ENCODE peak calls at places on chromosomes 13 and 19, in nine cellular contexts. P is AG10803; N is cardiac fibroblast; V is stimulated activated CD8-positive, alpha-beta memory T cell treated with anti-CD3 and anti-CD28 coated beads, Interleukin-4, amount 100 ng/mL, for 4 hours; W is DND-41; I is NCI-H2081; K is choroid plexus epithelial cell; A is left ventricle myocardium inferior; G is HT1080. J is an unnamed sample.

GRCh38 chr19:28535352-28535775 is 677.6 kb downstream of the UQCRFS1 start:
- DNase-seq in I (no peak), A (no peak), K (no peak), W (no peak), G (no peak), V (no peak), P (no peak), N (no peak), J (no peak)

GRCh38 chr19:10006335-10006708 is 4.0 kb downstream of the COL5A3 start:
- DNase-seq in I (no peak), A (peak), V (no peak), K (peak), N (peak), G (no peak), P (peak), W (peak), J (no peak)

GRCh38 chr13:73275163-73275562 is 216.4 kb downstream of the KLF5 start:
- DNase-seq in I (no peak), N (no peak), A (no peak), W (peak), K (no peak), G (no peak), V (no peak), P (no peak), J (no peak)

GRCh38 chr13:99916366-99917103 is 55.0 kb downstream of the ZIC5 start:
- DNase-seq in K (peak), A (no peak), W (peak), I (peak), G (peak), P (peak), N (peak), V (no peak), J (peak)

GRCh38 chr19:28523619-28524018 is 689.3 kb downstream of the UQCRFS1 start:
- DNase-seq in W (no peak), G (no peak), P (no peak), V (no peak), I (no peak), K (no peak), A (no peak), N (no peak), J (no peak)

GRCh38 chr13:100657881-100658315 is 16.7 kb downstream of the TMTC4 start:
- DNase-seq in K (no peak), G (no peak), P (no peak), V (no peak), A (no peak), I (no peak), W (no peak), N (no peak), J (no peak)

GRCh38 chr19:33819875-33820781 is 23.5 kb downstream of the KCTD15 start:
- DNase-seq in W (peak), A (peak), V (no peak), K (peak), I (no peak), P (peak), N (peak), G (peak), J (peak)

GRCh38 chr19:19106061-19106551 is 32.2 kb downstream of the TMEM161A start:
- DNase-seq in G (no peak), V (no peak), I (no peak), K (peak), W (no peak), N (peak), A (no peak), P (no peak), J (no peak)

GRCh38 chr13:82477436-82477835 is 1404.8 kb downstream of the SLITRK1 start:
- DNase-seq in P (no peak), G (no peak), A (no peak), I (no peak), K (peak), V (no peak), W (no peak), N (no peak), J (no peak)

GRCh38 chr13:97220151-97220900 is 1.8 kb upstream of the MBNL2 start:
- DNase-seq in A (no peak), V (no peak), W (no peak), G (no peak), P (no peak), K (no peak), N (no peak), I (no peak), J (no peak)

GRCh38 chr19:10288662-10289166 is 1.0 kb upstream of the ICAM5 start:
- DNase-seq in I (peak), G (no peak), K (peak), V (no peak), A (no peak), N (no peak), W (no peak), P (no peak), J (peak)

GRCh38 chr13:103255587-103256301 is 189.5 kb upstream of the SLC10A2 start:
- DNase-seq in V (no peak), P (no peak), I (peak), W (no peak), G (no peak), N (no peak), K (no peak), A (no peak), J (no peak)

GRCh38 chr19:15448778-15449619 is 757 bp downstream of the WIZ start:
- DNase-seq in W (peak), A (no peak), G (peak), P (no peak), K (no peak), N (peak), V (no peak), I (no peak), J (no peak)

GRCh38 chr13:59463023-59463422 is 700.7 kb downstream of the DIAPH3 start:
- DNase-seq in N (no peak), V (no peak), A (no peak), W (no peak), I (no peak), G (no peak), K (no peak), P (no peak), J (no peak)

GRCh38 chr19:31347828-31348314 is 1.4 kb downstream of the TSHZ3 start:
- DNase-seq in P (peak), A (no peak), I (no peak), G (no peak), K (peak), N (peak), V (no peak), W (no peak), J (no peak)

GRCh38 chr19:10327793-10328192 is 5.5 kb downstream of the RAVER1 start:
- DNase-seq in I (no peak), W (no peak), N (no peak), P (no peak), G (no peak), V (no peak), K (no peak), A (no peak), J (no peak)

GRCh38 chr19:11949201-11949600 is 15.6 kb upstream of the ZNF763 start:
- DNase-seq in G (no peak), P (no peak), N (no peak), W (no peak), K (peak), V (no peak), A (no peak), I (no peak), J (no peak)

GRCh38 chr13:99967884-99968520 is 3.6 kb downstream of the ZIC5 start:
- DNase-seq in W (no peak), P (no peak), N (no peak), K (peak), I (peak), G (no peak), A (no peak), V (no peak), J (no peak)

GRCh38 chr19:7417671-7418324 is 69.1 kb downstream of the ARHGEF18 start:
- DNase-seq in I (no peak), A (no peak), K (peak), G (no peak), W (no peak), N (peak), V (no peak), P (peak), J (no peak)

GRCh38 chr19:7928334-7928706 is 2.4 kb upstream of the CTXN1 start:
- DNase-seq in I (no peak), N (no peak), P (no peak), V (no peak), G (no peak), K (no peak), A (no peak), W (no peak), J (no peak)

GRCh38 chr19:46142294-46142693 is 5.7 kb upstream of the IGFL2 start:
- DNase-seq in I (no peak), G (no peak), P (no peak), N (no peak), W (no peak), A (no peak), V (no peak), K (no peak), J (no peak)

GRCh38 chr13:95233026-95233635 is 68.1 kb downstream of the ABCC4 start:
- DNase-seq in A (no peak), N (no peak), W (no peak), V (no peak), G (no peak), P (peak), I (no peak), K (no peak), J (no peak)

GRCh38 chr13:32852568-32852967 is 163.7 kb upstream of the KL start:
- DNase-seq in N (no peak), I (no peak), P (peak), W (no peak), G (no peak), V (no peak), K (peak), A (no peak), J (no peak)

J was measured in SW 1271.